ENCODE peak calls at places on chromosomes 3 and 15, in ten cellular contexts. One of them, this sample, is unnamed.

GRCh38 chr3:141105828-141106628 is 54.9 kb downstream of the SPSB4 start:
- DNase-seq in effector memory CD4-positive, alpha-beta T cell: no peak
- DNase-seq in heart left ventricle: no peak
- DNase-seq in CD8-positive, alpha-beta T cell: peak; percentile 21
- DNase-seq in neuronal stem cell: peak; percentile 80
- DNase-seq in Karpas-422: peak; percentile 90
- DNase-seq in ovary: no peak
- DNase-seq in tibial artery: peak; percentile 86
- DNase-seq in OCI-LY7: peak; percentile 81
- DNase-seq in right lobe of liver: no peak
- DNase-seq in this sample: no peak

GRCh38 chr15:66171891-66172290 is 81.7 kb downstream of the MEGF11 start:
- DNase-seq in effector memory CD4-positive, alpha-beta T cell: no peak
- DNase-seq in heart left ventricle: no peak
- DNase-seq in CD8-positive, alpha-beta T cell: no peak
- DNase-seq in neuronal stem cell: no peak
- DNase-seq in Karpas-422: no peak
- DNase-seq in ovary: no peak
- DNase-seq in tibial artery: no peak
- DNase-seq in OCI-LY7: no peak
- DNase-seq in right lobe of liver: no peak
- DNase-seq in this sample: no peak

GRCh38 chr3:157594413-157594812 is 91.2 kb upstream of the VEPH1 start:
- DNase-seq in effector memory CD4-positive, alpha-beta T cell: no peak
- DNase-seq in heart left ventricle: no peak
- DNase-seq in CD8-positive, alpha-beta T cell: no peak
- DNase-seq in neuronal stem cell: no peak
- DNase-seq in Karpas-422: no peak
- DNase-seq in ovary: no peak
- DNase-seq in tibial artery: no peak
- DNase-seq in OCI-LY7: no peak
- DNase-seq in right lobe of liver: no peak
- DNase-seq in this sample: no peak

GRCh38 chr3:125146601-125147490 is 65.7 kb downstream of the SLC12A8 start:
- DNase-seq in effector memory CD4-positive, alpha-beta T cell: no peak
- DNase-seq in heart left ventricle: peak; percentile 77
- DNase-seq in CD8-positive, alpha-beta T cell: no peak
- DNase-seq in neuronal stem cell: no peak
- DNase-seq in Karpas-422: peak; percentile 88
- DNase-seq in ovary: no peak
- DNase-seq in tibial artery: no peak
- DNase-seq in OCI-LY7: no peak
- DNase-seq in right lobe of liver: peak; percentile 61
- DNase-seq in this sample: no peak

GRCh38 chr15:78726870-78727551 is 84.3 kb downstream of the ADAMTS7 start:
- DNase-seq in effector memory CD4-positive, alpha-beta T cell: no peak
- DNase-seq in heart left ventricle: no peak
- DNase-seq in CD8-positive, alpha-beta T cell: no peak
- DNase-seq in neuronal stem cell: no peak
- DNase-seq in Karpas-422: peak; percentile 93
- DNase-seq in ovary: no peak
- DNase-seq in tibial artery: no peak
- DNase-seq in OCI-LY7: peak; percentile 78
- DNase-seq in right lobe of liver: no peak
- DNase-seq in this sample: no peak

GRCh38 chr15:55775316-55775715 is 32.4 kb upstream of the PRTG start:
- DNase-seq in effector memory CD4-positive, alpha-beta T cell: no peak
- DNase-seq in heart left ventricle: no peak
- DNase-seq in CD8-positive, alpha-beta T cell: no peak
- DNase-seq in neuronal stem cell: no peak
- DNase-seq in Karpas-422: no peak
- DNase-seq in ovary: no peak
- DNase-seq in tibial artery: no peak
- DNase-seq in OCI-LY7: no peak
- DNase-seq in right lobe of liver: no peak
- DNase-seq in this sample: no peak

GRCh38 chr3:197498499-197499241 is 57.1 kb downstream of the BDH1 start:
- DNase-seq in effector memory CD4-positive, alpha-beta T cell: no peak
- DNase-seq in heart left ventricle: no peak
- DNase-seq in CD8-positive, alpha-beta T cell: no peak
- DNase-seq in neuronal stem cell: no peak
- DNase-seq in Karpas-422: no peak
- DNase-seq in ovary: no peak
- DNase-seq in tibial artery: no peak
- DNase-seq in OCI-LY7: no peak
- DNase-seq in right lobe of liver: no peak
- DNase-seq in this sample: no peak

GRCh38 chr3:130604806-130605205 is 87.8 kb downstream of the COL6A6 start:
- DNase-seq in effector memory CD4-positive, alpha-beta T cell: no peak
- DNase-seq in heart left ventricle: no peak
- DNase-seq in CD8-positive, alpha-beta T cell: no peak
- DNase-seq in neuronal stem cell: no peak
- DNase-seq in Karpas-422: peak; percentile 49
- DNase-seq in ovary: no peak
- DNase-seq in tibial artery: no peak
- DNase-seq in OCI-LY7: peak; percentile 4
- DNase-seq in right lobe of liver: no peak
- DNase-seq in this sample: no peak

GRCh38 chr3:131485116-131485515 is 17.7 kb downstream of the MRPL3 start:
- DNase-seq in effector memory CD4-positive, alpha-beta T cell: no peak
- DNase-seq in heart left ventricle: no peak
- DNase-seq in CD8-positive, alpha-beta T cell: no peak
- DNase-seq in neuronal stem cell: no peak
- DNase-seq in Karpas-422: no peak
- DNase-seq in ovary: no peak
- DNase-seq in tibial artery: no peak
- DNase-seq in OCI-LY7: no peak
- DNase-seq in right lobe of liver: no peak
- DNase-seq in this sample: no peak

GRCh38 chr3:40588406-40588805 is 63.6 kb downstream of the ZNF621 start:
- DNase-seq in effector memory CD4-positive, alpha-beta T cell: no peak
- DNase-seq in heart left ventricle: no peak
- DNase-seq in CD8-positive, alpha-beta T cell: no peak
- DNase-seq in neuronal stem cell: no peak
- DNase-seq in Karpas-422: peak; percentile 26
- DNase-seq in ovary: no peak
- DNase-seq in tibial artery: no peak
- DNase-seq in OCI-LY7: no peak
- DNase-seq in right lobe of liver: no peak
- DNase-seq in this sample: no peak

GRCh38 chr3:37348736-37349396 is 174.5 kb upstream of the LRRFIP2 start:
- DNase-seq in effector memory CD4-positive, alpha-beta T cell: no peak
- DNase-seq in heart left ventricle: no peak
- DNase-seq in CD8-positive, alpha-beta T cell: no peak
- DNase-seq in neuronal stem cell: no peak
- DNase-seq in Karpas-422: no peak
- DNase-seq in ovary: no peak
- DNase-seq in tibial artery: no peak
- DNase-seq in OCI-LY7: no peak
- DNase-seq in right lobe of liver: no peak
- DNase-seq in this sample: no peak
- H3K36me3 ChIP-seq in effector memory CD4-positive, alpha-beta T cell: peaks cover 48% of the 10 kb centered on the region
- H3K36me3 ChIP-seq in heart left ventricle: peaks cover 14% of the 10 kb centered on the region
- H3K36me3 ChIP-seq in CD8-positive, alpha-beta T cell: peaks cover 23% of the 10 kb centered on the region
- H3K36me3 ChIP-seq in neuronal stem cell: peaks cover 84% of the 10 kb centered on the region
- H3K36me3 ChIP-seq in Karpas-422: peaks cover 30% of the 10 kb centered on the region
- H3K36me3 ChIP-seq in ovary: no peaks in the 10 kb centered on the region
- H3K36me3 ChIP-seq in tibial artery: peaks cover 48% of the 10 kb centered on the region
- H3K36me3 ChIP-seq in OCI-LY7: peaks cover 59% of the 10 kb centered on the region
- H3K36me3 ChIP-seq in right lobe of liver: no peaks in the 10 kb centered on the region
- H3K36me3 ChIP-seq in this sample: no peaks in the 10 kb centered on the region

GRCh38 chr3:31173118-31173718 is 278.8 kb upstream of the GADL1 start:
- DNase-seq in effector memory CD4-positive, alpha-beta T cell: no peak
- DNase-seq in heart left ventricle: no peak
- DNase-seq in CD8-positive, alpha-beta T cell: no peak
- DNase-seq in neuronal stem cell: no peak
- DNase-seq in Karpas-422: no peak
- DNase-seq in ovary: no peak
- DNase-seq in tibial artery: no peak
- DNase-seq in OCI-LY7: no peak
- DNase-seq in right lobe of liver: no peak
- DNase-seq in this sample: no peak

GRCh38 chr3:31172336-31172735 is 277.9 kb upstream of the GADL1 start:
- DNase-seq in effector memory CD4-positive, alpha-beta T cell: no peak
- DNase-seq in heart left ventricle: no peak
- DNase-seq in CD8-positive, alpha-beta T cell: no peak
- DNase-seq in neuronal stem cell: no peak
- DNase-seq in Karpas-422: no peak
- DNase-seq in ovary: no peak
- DNase-seq in tibial artery: no peak
- DNase-seq in OCI-LY7: no peak
- DNase-seq in right lobe of liver: no peak
- DNase-seq in this sample: no peak

GRCh38 chr3:31167666-31168065 is 273.2 kb upstream of the GADL1 start:
- DNase-seq in effector memory CD4-positive, alpha-beta T cell: no peak
- DNase-seq in heart left ventricle: no peak
- DNase-seq in CD8-positive, alpha-beta T cell: no peak
- DNase-seq in neuronal stem cell: no peak
- DNase-seq in Karpas-422: no peak
- DNase-seq in ovary: no peak
- DNase-seq in tibial artery: no peak
- DNase-seq in OCI-LY7: no peak
- DNase-seq in right lobe of liver: no peak
- DNase-seq in this sample: no peak

GRCh38 chr3:31174055-31174454 is 279.6 kb upstream of the GADL1 start:
- DNase-seq in effector memory CD4-positive, alpha-beta T cell: no peak
- DNase-seq in heart left ventricle: no peak
- DNase-seq in CD8-positive, alpha-beta T cell: no peak
- DNase-seq in neuronal stem cell: no peak
- DNase-seq in Karpas-422: no peak
- DNase-seq in ovary: no peak
- DNase-seq in tibial artery: no peak
- DNase-seq in OCI-LY7: no peak
- DNase-seq in right lobe of liver: no peak
- DNase-seq in this sample: no peak

DNA sequence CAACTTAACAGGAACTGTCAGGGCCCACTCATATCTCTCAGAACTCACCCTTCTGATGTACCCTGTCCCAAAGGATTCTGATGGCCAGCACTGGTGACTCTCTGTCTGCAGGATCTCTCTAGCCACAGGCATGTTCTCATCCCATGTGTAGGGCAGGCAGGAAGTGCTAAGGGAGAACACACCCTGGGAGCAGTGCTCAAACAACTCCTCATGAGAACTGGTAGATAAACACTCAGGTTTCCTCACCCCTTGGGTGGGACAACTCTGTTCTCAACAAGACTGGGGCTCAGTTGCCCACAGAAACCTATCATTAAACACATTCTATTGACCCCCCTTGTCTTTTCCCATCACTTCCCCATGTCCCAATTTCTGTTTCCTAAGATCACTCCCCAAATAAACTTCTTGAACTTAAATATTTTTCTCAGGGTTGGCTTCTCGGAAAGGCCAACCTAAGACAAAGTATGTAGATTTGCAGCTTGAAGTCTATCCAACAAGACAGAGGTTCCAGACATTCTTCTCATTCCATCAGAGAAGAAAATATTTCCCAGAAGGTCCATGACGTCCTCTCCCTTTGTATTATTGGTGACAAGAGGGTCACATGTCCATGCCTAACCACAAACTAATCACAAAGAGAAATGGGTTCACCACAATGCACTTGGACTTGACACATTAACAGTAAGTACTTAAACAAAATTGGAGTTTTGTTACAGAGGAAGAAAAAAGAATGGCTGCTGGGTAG is 276.6 kb upstream of the GADL1 start:
- DNase-seq in effector memory CD4-positive, alpha-beta T cell: no peak
- DNase-seq in heart left ventricle: no peak
- DNase-seq in CD8-positive, alpha-beta T cell: no peak
- DNase-seq in neuronal stem cell: no peak
- DNase-seq in Karpas-422: no peak
- DNase-seq in ovary: no peak
- DNase-seq in tibial artery: no peak
- DNase-seq in OCI-LY7: no peak
- DNase-seq in right lobe of liver: no peak
- DNase-seq in this sample: no peak
- H3K27ac ChIP-seq in effector memory CD4-positive, alpha-beta T cell: no peak overlapping the region
- H3K27ac ChIP-seq in heart left ventricle: no peak overlapping the region
- H3K27ac ChIP-seq in CD8-positive, alpha-beta T cell: no peak overlapping the region
- H3K27ac ChIP-seq in neuronal stem cell: no peak overlapping the region
- H3K27ac ChIP-seq in Karpas-422: no peak overlapping the region
- H3K27ac ChIP-seq in ovary: no peak overlapping the region
- H3K27ac ChIP-seq in tibial artery: peak overlapping the region; percentile 32
- H3K27ac ChIP-seq in OCI-LY7: no peak overlapping the region
- H3K27ac ChIP-seq in right lobe of liver: no peak overlapping the region
- H3K27ac ChIP-seq in this sample: peak overlapping the region; percentile 18

GRCh38 chr15:85667491-85668424 is 127.0 kb downstream of the KLHL25 start:
- DNase-seq in effector memory CD4-positive, alpha-beta T cell: peak; percentile 54
- DNase-seq in heart left ventricle: no peak
- DNase-seq in CD8-positive, alpha-beta T cell: no peak
- DNase-seq in neuronal stem cell: no peak
- DNase-seq in Karpas-422: peak; percentile 76
- DNase-seq in ovary: no peak
- DNase-seq in tibial artery: peak; percentile 67
- DNase-seq in OCI-LY7: no peak
- DNase-seq in right lobe of liver: no peak
- DNase-seq in this sample: no peak
- H3K36me3 ChIP-seq in effector memory CD4-positive, alpha-beta T cell: peaks cover 48% of the 10 kb centered on the region
- H3K36me3 ChIP-seq in heart left ventricle: peaks cover 13% of the 10 kb centered on the region
- H3K36me3 ChIP-seq in CD8-positive, alpha-beta T cell: peaks cover 17% of the 10 kb centered on the region
- H3K36me3 ChIP-seq in neuronal stem cell: peaks cover 69% of the 10 kb centered on the region
- H3K36me3 ChIP-seq in Karpas-422: peaks cover 31% of the 10 kb centered on the region
- H3K36me3 ChIP-seq in ovary: no peaks in the 10 kb centered on the region
- H3K36me3 ChIP-seq in tibial artery: peaks cover 46% of the 10 kb centered on the region
- H3K36me3 ChIP-seq in OCI-LY7: peaks cover 92% of the 10 kb centered on the region
- H3K36me3 ChIP-seq in right lobe of liver: peaks cover 4% of the 10 kb centered on the region
- H3K36me3 ChIP-seq in this sample: peaks cover 5% of the 10 kb centered on the region

DNA sequence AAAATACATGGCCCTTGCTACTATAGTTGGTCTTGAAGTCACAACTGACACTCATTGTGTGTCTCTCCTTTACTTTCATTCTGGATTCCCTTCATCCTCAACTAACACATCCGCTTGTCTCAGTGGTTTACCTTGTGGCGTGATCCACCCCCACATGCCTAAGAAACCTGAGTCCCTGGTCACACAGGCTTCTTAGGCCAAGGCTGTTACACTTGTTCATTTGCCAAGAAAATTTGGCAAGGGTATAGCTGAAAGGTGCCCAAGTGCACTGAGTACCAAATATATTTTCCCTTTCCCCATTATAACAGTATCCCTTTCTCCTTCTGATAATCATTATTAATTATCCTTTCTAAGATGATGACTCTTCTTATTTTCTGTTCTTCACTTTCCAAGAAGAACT is 207.6 kb upstream of the STAC start:
- DNase-seq in effector memory CD4-positive, alpha-beta T cell: no peak
- DNase-seq in heart left ventricle: no peak
- DNase-seq in CD8-positive, alpha-beta T cell: no peak
- DNase-seq in neuronal stem cell: no peak
- DNase-seq in Karpas-422: no peak
- DNase-seq in ovary: no peak
- DNase-seq in tibial artery: no peak
- DNase-seq in OCI-LY7: no peak
- DNase-seq in right lobe of liver: no peak
- DNase-seq in this sample: no peak
- H3K27ac ChIP-seq in effector memory CD4-positive, alpha-beta T cell: no peak overlapping the region
- H3K27ac ChIP-seq in heart left ventricle: no peak overlapping the region
- H3K27ac ChIP-seq in CD8-positive, alpha-beta T cell: no peak overlapping the region
- H3K27ac ChIP-seq in neuronal stem cell: no peak overlapping the region
- H3K27ac ChIP-seq in Karpas-422: no peak overlapping the region
- H3K27ac ChIP-seq in ovary: no peak overlapping the region
- H3K27ac ChIP-seq in tibial artery: no peak overlapping the region
- H3K27ac ChIP-seq in OCI-LY7: no peak overlapping the region
- H3K27ac ChIP-seq in right lobe of liver: no peak overlapping the region
- H3K27ac ChIP-seq in this sample: no peak overlapping the region

GRCh38 chr3:53223025-53223424 is 32.8 kb downstream of the TKT start:
- DNase-seq in effector memory CD4-positive, alpha-beta T cell: no peak
- DNase-seq in heart left ventricle: no peak
- DNase-seq in CD8-positive, alpha-beta T cell: no peak
- DNase-seq in neuronal stem cell: no peak
- DNase-seq in Karpas-422: no peak
- DNase-seq in ovary: no peak
- DNase-seq in tibial artery: no peak
- DNase-seq in OCI-LY7: no peak
- DNase-seq in right lobe of liver: no peak
- DNase-seq in this sample: no peak
- H3K36me3 ChIP-seq in effector memory CD4-positive, alpha-beta T cell: peaks cover 36% of the 10 kb centered on the region
- H3K36me3 ChIP-seq in heart left ventricle: peaks cover 25% of the 10 kb centered on the region
- H3K36me3 ChIP-seq in CD8-positive, alpha-beta T cell: peaks cover 29% of the 10 kb centered on the region
- H3K36me3 ChIP-seq in neuronal stem cell: peaks cover 57% of the 10 kb centered on the region
- H3K36me3 ChIP-seq in Karpas-422: peaks cover 17% of the 10 kb centered on the region
- H3K36me3 ChIP-seq in ovary: no peaks in the 10 kb centered on the region
- H3K36me3 ChIP-seq in tibial artery: peaks cover 46% of the 10 kb centered on the region
- H3K36me3 ChIP-seq in OCI-LY7: peaks cover 81% of the 10 kb centered on the region
- H3K36me3 ChIP-seq in right lobe of liver: peaks cover 1% of the 10 kb centered on the region
- H3K36me3 ChIP-seq in this sample: peaks cover 57% of the 10 kb centered on the region

This sample was measured in left lung.